ENCODE peak calls at places on chromosome 16, in nine cellular contexts. One of them, this sample, is unnamed.

GRCh38 chr16:11123666-11124065 is 132.3 kb downstream of the SOCS1 start:
- DNase-seq in heart left ventricle: no peak
- DNase-seq in transverse colon: no peak
- DNase-seq in breast epithelium: no peak
- DNase-seq in NB4: no peak
- DNase-seq in H1: no peak
- DNase-seq in K562: no peak
- DNase-seq in uterus: no peak
- DNase-seq in stomach: no peak
- DNase-seq in this sample: no peak

GRCh38 chr16:69763557-69763942 is 1.4 kb downstream of the WWP2 start:
- DNase-seq in heart left ventricle: no peak
- DNase-seq in transverse colon: no peak
- DNase-seq in breast epithelium: no peak
- DNase-seq in NB4: no peak
- DNase-seq in H1: no peak
- DNase-seq in K562: no peak
- DNase-seq in uterus: no peak
- DNase-seq in stomach: no peak
- DNase-seq in this sample: no peak

GRCh38 chr16:27458987-27459688 is 57.2 kb downstream of the IL21R start:
- DNase-seq in heart left ventricle: no peak
- DNase-seq in transverse colon: no peak
- DNase-seq in breast epithelium: no peak
- DNase-seq in NB4: no peak
- DNase-seq in H1: no peak
- DNase-seq in K562: no peak
- DNase-seq in uterus: no peak
- DNase-seq in stomach: no peak
- DNase-seq in this sample: no peak

GRCh38 chr16:19749571-19750080 is 31.6 kb downstream of the IQCK start:
- DNase-seq in heart left ventricle: no peak
- DNase-seq in transverse colon: no peak
- DNase-seq in breast epithelium: no peak
- DNase-seq in NB4: no peak
- DNase-seq in H1: no peak
- DNase-seq in K562: no peak
- DNase-seq in uterus: no peak
- DNase-seq in stomach: no peak
- DNase-seq in this sample: no peak

GRCh38 chr16:1817716-1818115 is 8.9 kb downstream of the HAGH start:
- DNase-seq in heart left ventricle: no peak
- DNase-seq in transverse colon: no peak
- DNase-seq in breast epithelium: no peak
- DNase-seq in NB4: no peak
- DNase-seq in H1: no peak
- DNase-seq in K562: no peak
- DNase-seq in uterus: no peak
- DNase-seq in stomach: no peak
- DNase-seq in this sample: no peak

GRCh38 chr16:51875834-51876725 is 670.9 kb downstream of the TOX3 start:
- DNase-seq in heart left ventricle: no peak
- DNase-seq in transverse colon: no peak
- DNase-seq in breast epithelium: no peak
- DNase-seq in NB4: no peak
- DNase-seq in H1: no peak
- DNase-seq in K562: no peak
- DNase-seq in uterus: no peak
- DNase-seq in stomach: no peak
- DNase-seq in this sample: no peak

GRCh38 chr16:20348365-20349185 is 3.9 kb downstream of the UMOD start:
- DNase-seq in heart left ventricle: no peak
- DNase-seq in transverse colon: no peak
- DNase-seq in breast epithelium: no peak
- DNase-seq in NB4: no peak
- DNase-seq in H1: peak
- DNase-seq in K562: no peak
- DNase-seq in uterus: no peak
- DNase-seq in stomach: peak
- DNase-seq in this sample: peak

GRCh38 chr16:3131755-3132377 is 3.0 kb upstream of the ZNF213 start:
- DNase-seq in heart left ventricle: peak
- DNase-seq in transverse colon: peak
- DNase-seq in breast epithelium: no peak
- DNase-seq in NB4: peak
- DNase-seq in H1: peak
- DNase-seq in K562: peak
- DNase-seq in uterus: no peak
- DNase-seq in stomach: peak
- DNase-seq in this sample: peak

GRCh38 chr16:46748775-46749705 is 896 bp upstream of the MYLK3 start:
- DNase-seq in heart left ventricle: peak
- DNase-seq in transverse colon: no peak
- DNase-seq in breast epithelium: no peak
- DNase-seq in NB4: no peak
- DNase-seq in H1: no peak
- DNase-seq in K562: peak
- DNase-seq in uterus: no peak
- DNase-seq in stomach: no peak
- DNase-seq in this sample: peak

GRCh38 chr16:35463358-35463757 is 2003.9 kb downstream of the TP53TG3F start:
- DNase-seq in heart left ventricle: no peak
- DNase-seq in transverse colon: no peak
- DNase-seq in breast epithelium: no peak
- DNase-seq in NB4: no peak
- DNase-seq in H1: no peak
- DNase-seq in K562: no peak
- DNase-seq in uterus: no peak
- DNase-seq in stomach: no peak
- DNase-seq in this sample: no peak

GRCh38 chr16:31350275-31351005 is 4.5 kb upstream of the ITGAX start:
- DNase-seq in heart left ventricle: no peak
- DNase-seq in transverse colon: no peak
- DNase-seq in breast epithelium: no peak
- DNase-seq in NB4: peak
- DNase-seq in H1: no peak
- DNase-seq in K562: no peak
- DNase-seq in uterus: no peak
- DNase-seq in stomach: no peak
- DNase-seq in this sample: no peak

GRCh38 chr16:12182202-12182601 is 205.7 kb downstream of the SNX29 start:
- DNase-seq in heart left ventricle: no peak
- DNase-seq in transverse colon: no peak
- DNase-seq in breast epithelium: no peak
- DNase-seq in NB4: no peak
- DNase-seq in H1: no peak
- DNase-seq in K562: no peak
- DNase-seq in uterus: no peak
- DNase-seq in stomach: no peak
- DNase-seq in this sample: no peak

GRCh38 chr16:73447850-73448249 is 399.9 kb upstream of the ZFHX3 start:
- DNase-seq in heart left ventricle: no peak
- DNase-seq in transverse colon: no peak
- DNase-seq in breast epithelium: no peak
- DNase-seq in NB4: no peak
- DNase-seq in H1: no peak
- DNase-seq in K562: no peak
- DNase-seq in uterus: no peak
- DNase-seq in stomach: no peak
- DNase-seq in this sample: no peak

GRCh38 chr16:2770057-2770780 is 6.9 kb downstream of the ELOB start:
- DNase-seq in heart left ventricle: no peak
- DNase-seq in transverse colon: no peak
- DNase-seq in breast epithelium: no peak
- DNase-seq in NB4: peak
- DNase-seq in H1: no peak
- DNase-seq in K562: peak
- DNase-seq in uterus: no peak
- DNase-seq in stomach: no peak
- DNase-seq in this sample: peak

GRCh38 chr16:23967018-23967417 is 131.2 kb downstream of the PRKCB start:
- DNase-seq in heart left ventricle: no peak
- DNase-seq in transverse colon: no peak
- DNase-seq in breast epithelium: no peak
- DNase-seq in NB4: peak
- DNase-seq in H1: no peak
- DNase-seq in K562: peak
- DNase-seq in uterus: no peak
- DNase-seq in stomach: no peak
- DNase-seq in this sample: no peak

GRCh38 chr16:88453621-88454314 is 688 bp downstream of the ZFPM1 start:
- DNase-seq in heart left ventricle: no peak
- DNase-seq in transverse colon: no peak
- DNase-seq in breast epithelium: no peak
- DNase-seq in NB4: peak
- DNase-seq in H1: no peak
- DNase-seq in K562: peak
- DNase-seq in uterus: no peak
- DNase-seq in stomach: no peak
- DNase-seq in this sample: peak

GRCh38 chr16:88452485-88453216 is 429 bp upstream of the ZFPM1 start:
- DNase-seq in heart left ventricle: peak
- DNase-seq in transverse colon: peak
- DNase-seq in breast epithelium: peak
- DNase-seq in NB4: peak
- DNase-seq in H1: peak
- DNase-seq in K562: peak
- DNase-seq in uterus: peak
- DNase-seq in stomach: peak
- DNase-seq in this sample: peak

GRCh38 chr16:88454315-88455057 is 1.4 kb downstream of the ZFPM1 start:
- DNase-seq in heart left ventricle: no peak
- DNase-seq in transverse colon: peak
- DNase-seq in breast epithelium: no peak
- DNase-seq in NB4: peak
- DNase-seq in H1: peak
- DNase-seq in K562: no peak
- DNase-seq in uterus: no peak
- DNase-seq in stomach: peak
- DNase-seq in this sample: peak

GRCh38 chr16:88451586-88452484 is 1.2 kb upstream of the ZFPM1 start:
- DNase-seq in heart left ventricle: no peak
- DNase-seq in transverse colon: no peak
- DNase-seq in breast epithelium: no peak
- DNase-seq in NB4: peak
- DNase-seq in H1: no peak
- DNase-seq in K562: peak
- DNase-seq in uterus: peak
- DNase-seq in stomach: no peak
- DNase-seq in this sample: peak

DNA sequence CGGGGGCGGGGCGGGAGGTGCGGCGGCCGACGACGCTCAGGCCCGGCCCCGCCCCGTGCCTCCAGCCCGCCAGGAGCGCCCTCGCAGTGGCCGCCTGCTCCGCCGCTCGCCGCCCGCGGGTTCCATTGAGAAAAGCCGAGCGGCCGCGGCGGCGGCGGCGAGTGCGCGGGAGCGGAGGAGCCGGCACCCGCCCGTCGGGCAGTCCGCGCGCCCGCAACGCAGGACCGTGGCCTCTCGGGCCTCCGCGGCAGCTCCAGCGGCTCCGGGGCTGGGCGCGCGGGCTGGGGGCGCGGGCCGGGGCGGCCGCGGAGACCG is at the start of gene ZFPM1:
- DNase-seq in heart left ventricle: no peak
- DNase-seq in transverse colon: no peak
- DNase-seq in breast epithelium: no peak
- DNase-seq in NB4: no peak
- DNase-seq in H1: no peak
- DNase-seq in K562: no peak
- DNase-seq in uterus: no peak
- DNase-seq in stomach: no peak
- DNase-seq in this sample: no peak
- TF ChIP-seq POLR2A in heart left ventricle: peak
- TF ChIP-seq POLR2A in transverse colon: no peak
- TF ChIP-seq POLR2A in breast epithelium: no peak
- TF ChIP-seq POLR2A in NB4: peak
- TF ChIP-seq POLR2A in H1: peak
- TF ChIP-seq POLR2A in K562: no peak
- TF ChIP-seq POLR2A in uterus: peak
- TF ChIP-seq POLR2A in stomach: no peak
- TF ChIP-seq POLR2A in this sample: no peak

DNA sequence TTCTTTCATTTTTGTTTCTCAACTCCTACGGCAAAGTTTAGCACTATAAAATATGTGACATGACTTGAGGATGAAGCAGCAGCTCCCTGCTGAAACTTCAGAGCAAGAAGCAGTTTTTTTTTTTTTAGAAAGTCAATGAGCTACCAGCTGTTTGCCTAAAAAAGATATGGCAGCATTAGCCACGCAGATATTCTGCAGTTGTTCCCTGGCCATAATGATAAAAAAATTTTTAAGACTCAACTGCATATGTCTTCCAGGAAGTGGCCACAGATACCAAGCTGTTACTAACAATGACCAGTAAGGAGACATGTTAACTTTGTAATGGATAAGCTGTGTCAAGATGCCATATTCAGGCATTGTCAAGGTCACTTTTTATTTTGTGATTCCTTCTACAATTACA is 319.6 kb upstream of the CDH11 start:
- DNase-seq in heart left ventricle: no peak
- DNase-seq in transverse colon: no peak
- DNase-seq in breast epithelium: no peak
- DNase-seq in NB4: no peak
- DNase-seq in H1: no peak
- DNase-seq in K562: no peak
- DNase-seq in uterus: no peak
- DNase-seq in stomach: no peak
- DNase-seq in this sample: no peak
- TF ChIP-seq POLR2A in heart left ventricle: no peak
- TF ChIP-seq POLR2A in transverse colon: no peak
- TF ChIP-seq POLR2A in breast epithelium: no peak
- TF ChIP-seq POLR2A in NB4: no peak
- TF ChIP-seq POLR2A in H1: no peak
- TF ChIP-seq POLR2A in K562: no peak
- TF ChIP-seq POLR2A in uterus: no peak
- TF ChIP-seq POLR2A in stomach: no peak
- TF ChIP-seq POLR2A in this sample: no peak

DNA sequence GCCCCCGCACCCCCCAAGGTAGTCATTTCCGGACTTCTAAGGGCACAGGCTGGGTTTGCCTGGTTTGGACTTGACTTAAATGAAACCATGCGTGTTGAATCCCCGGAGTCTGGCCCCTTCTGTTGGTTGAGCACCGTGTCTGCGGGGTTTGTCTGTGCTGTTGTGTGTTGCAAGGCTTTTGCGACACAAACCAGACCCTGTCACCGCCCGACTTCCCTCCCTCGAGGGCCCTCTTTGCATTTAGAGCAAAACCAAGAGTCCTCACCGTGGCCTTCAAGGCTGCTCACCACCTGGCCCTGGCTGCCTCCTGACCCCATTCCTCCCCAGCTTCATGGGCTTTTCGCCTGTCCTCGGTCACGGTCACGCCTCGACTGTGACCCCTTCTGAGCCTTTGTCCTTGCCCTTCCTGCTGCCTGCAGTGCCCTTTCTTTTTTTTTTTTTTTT is 7.4 kb downstream of the CRISPLD2 start:
- DNase-seq in heart left ventricle: no peak
- DNase-seq in transverse colon: no peak
- DNase-seq in breast epithelium: no peak
- DNase-seq in NB4: peak
- DNase-seq in H1: no peak
- DNase-seq in K562: no peak
- DNase-seq in uterus: peak
- DNase-seq in stomach: no peak
- DNase-seq in this sample: no peak
- TF ChIP-seq POLR2A in heart left ventricle: no peak
- TF ChIP-seq POLR2A in transverse colon: no peak
- TF ChIP-seq POLR2A in breast epithelium: no peak
- TF ChIP-seq POLR2A in NB4: no peak
- TF ChIP-seq POLR2A in H1: no peak
- TF ChIP-seq POLR2A in K562: no peak
- TF ChIP-seq POLR2A in uterus: no peak
- TF ChIP-seq POLR2A in stomach: no peak
- TF ChIP-seq POLR2A in this sample: no peak

GRCh38 chr16:8108991-8109509 is 481.3 kb downstream of the TMEM114 start:
- DNase-seq in heart left ventricle: no peak
- DNase-seq in transverse colon: no peak
- DNase-seq in breast epithelium: no peak
- DNase-seq in NB4: no peak
- DNase-seq in H1: no peak
- DNase-seq in K562: peak
- DNase-seq in uterus: no peak
- DNase-seq in stomach: no peak
- DNase-seq in this sample: no peak
- TF ChIP-seq POLR2A in heart left ventricle: no peak
- TF ChIP-seq POLR2A in transverse colon: no peak
- TF ChIP-seq POLR2A in breast epithelium: no peak
- TF ChIP-seq POLR2A in NB4: no peak
- TF ChIP-seq POLR2A in H1: no peak
- TF ChIP-seq POLR2A in K562: no peak
- TF ChIP-seq POLR2A in uterus: no peak
- TF ChIP-seq POLR2A in stomach: no peak
- TF ChIP-seq POLR2A in this sample: no peak